ENCODE peak calls at places on chromosomes 4 and X, in six cellular contexts. O, Y, L, D, M and V are unnamed samples.

GRCh38 chrX:96763608-96764007 is 79.0 kb downstream of the DIAPH2 start:
- DNase-seq in O (no peak), Y (no peak), L (no peak), D (no peak), M (no peak), V (no peak)

GRCh38 chr4:66572949-66573348 is 902.7 kb upstream of the EPHA5 start:
- DNase-seq in O (no peak), Y (peak; percentile 72), L (no peak), D (no peak), M (no peak), V (no peak)

GRCh38 chr4:40908297-40908696 is 158.5 kb downstream of the NSUN7 start:
- DNase-seq in O (no peak), Y (peak; percentile 45), L (no peak), D (no peak), M (no peak), V (no peak)

GRCh38 chr4:107818301-107818910 is 6.3 kb upstream of the SGMS2 start:
- DNase-seq in O (no peak), Y (no peak), L (peak; percentile 42), D (no peak), M (no peak), V (no peak)

GRCh38 chr4:169620846-169621228 is 459 bp downstream of the CLCN3 start:
- DNase-seq in O (no peak), Y (peak; percentile 20), L (peak; percentile 42), D (peak; percentile 8), M (peak; percentile 34), V (no peak)

GRCh38 chrX:110786486-110786885 is 9.1 kb downstream of the CHRDL1 start:
- DNase-seq in O (no peak), Y (no peak), L (no peak), D (no peak), M (no peak), V (no peak)

GRCh38 chr4:137609693-137610450 is 77.6 kb upstream of the PCDH18 start:
- DNase-seq in O (no peak), Y (no peak), L (no peak), D (no peak), M (no peak), V (no peak)

GRCh38 chr4:27094785-27095184 is 234.1 kb downstream of the STIM2 start:
- DNase-seq in O (no peak), Y (no peak), L (no peak), D (no peak), M (no peak), V (no peak)

GRCh38 chr4:91108751-91109150 is 981.6 kb downstream of the CCSER1 start:
- DNase-seq in O (no peak), Y (no peak), L (no peak), D (no peak), M (no peak), V (no peak)

GRCh38 chr4:176188654-176189053 is 6.7 kb downstream of the SPATA4 start:
- DNase-seq in O (no peak), Y (no peak), L (no peak), D (no peak), M (no peak), V (no peak)

GRCh38 chrX:119093991-119094741 is 21.4 kb downstream of the CT47C1 start:
- DNase-seq in O (no peak), Y (peak; percentile 37), L (no peak), D (no peak), M (no peak), V (no peak)

GRCh38 chr4:53450773-53451172 is 73.3 kb downstream of the FIP1L1 start:
- DNase-seq in O (no peak), Y (peak; percentile 5), L (no peak), D (no peak), M (no peak), V (no peak)

GRCh38 chr4:115030281-115030680 is 83.1 kb downstream of the NDST4 start:
- DNase-seq in O (no peak), Y (no peak), L (no peak), D (no peak), M (no peak), V (no peak)

GRCh38 chr4:185589067-185589844 is 53.9 kb upstream of the PDLIM3 start:
- DNase-seq in O (no peak), Y (no peak), L (no peak), D (no peak), M (no peak), V (no peak)

GRCh38 chr4:3708103-3708510 is 58.1 kb upstream of the ADRA2C start:
- DNase-seq in O (no peak), Y (no peak), L (no peak), D (no peak), M (no peak), V (no peak)

DNA sequence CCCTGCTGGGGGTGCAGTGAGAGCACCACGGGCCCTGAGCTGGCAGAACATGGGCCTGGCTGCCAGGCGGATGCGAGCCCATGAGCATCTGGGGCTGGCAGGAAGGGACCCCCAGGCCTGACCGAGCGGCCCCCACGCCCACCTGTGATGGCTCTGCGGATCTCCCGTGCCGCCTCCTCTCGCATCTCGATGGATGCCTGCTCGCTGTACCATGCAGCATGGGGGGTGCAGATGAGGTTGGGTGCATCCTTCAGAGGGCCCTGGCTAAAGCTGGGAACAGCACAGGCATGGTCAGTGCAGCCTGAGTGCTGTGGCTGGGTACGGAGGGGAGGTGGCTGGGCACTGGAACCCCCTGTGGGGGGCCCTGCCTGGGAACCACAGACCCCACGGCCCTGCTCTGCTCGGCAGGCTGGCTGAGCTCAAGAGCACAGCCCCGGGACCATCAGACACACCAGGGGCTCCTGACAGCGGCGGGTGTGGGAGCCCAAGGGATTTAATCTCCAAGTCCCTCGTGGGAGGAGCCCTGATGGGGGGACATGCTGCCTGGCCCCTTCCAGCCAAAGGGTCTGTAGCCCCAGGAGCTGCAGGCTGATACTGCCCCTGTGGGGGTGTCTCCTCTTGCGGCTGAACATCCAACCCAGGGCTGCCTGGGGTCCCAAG is 35.5 kb downstream of the CTBP1 start:
- DNase-seq in O (no peak), Y (no peak), L (no peak), D (no peak), M (no peak), V (no peak)
- H3K4me1 ChIP-seq in O (peaks cover 20% of the 10 kb centered on the region), Y (no peaks in the 10 kb centered on the region), L (peaks cover 43% of the 10 kb centered on the region), D (peaks cover 24% of the 10 kb centered on the region), M (peaks cover 68% of the 10 kb centered on the region), V (peaks cover 25% of the 10 kb centered on the region)

GRCh38 chr4:152077582-152077981 is 316.8 kb upstream of the GATB start:
- DNase-seq in O (no peak), Y (no peak), L (no peak), D (no peak), M (no peak), V (no peak)
- H3K4me1 ChIP-seq in O (peaks cover 19% of the 10 kb centered on the region), Y (no peaks in the 10 kb centered on the region), L (peaks cover 22% of the 10 kb centered on the region), D (peaks cover 23% of the 10 kb centered on the region), M (no peaks in the 10 kb centered on the region), V (peaks cover 41% of the 10 kb centered on the region)

DNA sequence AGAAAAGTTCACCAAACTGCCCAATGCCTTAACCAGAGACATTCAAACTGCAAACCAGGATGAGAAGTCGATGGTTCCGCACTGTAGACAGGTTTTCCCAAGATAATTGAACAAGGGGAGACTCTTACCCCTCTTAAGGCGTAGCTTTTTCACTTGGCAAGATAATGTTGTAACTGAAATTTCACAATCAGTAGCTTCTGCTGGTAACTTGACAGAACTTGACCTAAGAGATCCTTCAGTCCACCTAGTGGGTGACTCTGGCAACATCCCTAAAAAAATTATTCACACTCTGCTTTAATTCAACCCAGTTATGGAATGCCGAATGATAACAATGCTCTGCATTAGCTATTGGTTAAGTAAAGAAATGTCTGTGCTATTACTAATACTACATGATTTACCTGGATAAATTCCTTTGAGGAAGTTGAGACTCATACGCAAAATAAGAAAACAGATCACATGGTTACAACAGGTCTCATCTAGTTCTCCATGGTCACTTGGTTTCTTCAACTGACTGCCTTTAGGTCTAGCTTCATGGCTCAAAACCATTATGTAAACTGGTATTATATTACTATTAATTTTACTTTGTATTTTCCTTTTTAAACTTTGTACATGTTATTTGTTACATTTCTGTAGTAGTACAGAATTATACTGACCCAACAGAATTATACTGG is 9.1 kb downstream of the ELF2 start:
- DNase-seq in O (no peak), Y (peak; percentile 62), L (peak; percentile 37), D (no peak), M (peak; percentile 31), V (no peak)
- H3K4me1 ChIP-seq in O (no peaks in the 10 kb centered on the region), Y (peaks cover 25% of the 10 kb centered on the region), L (peaks cover 4% of the 10 kb centered on the region), D (no peaks in the 10 kb centered on the region), M (peaks cover 6% of the 10 kb centered on the region), V (no peaks in the 10 kb centered on the region)

DNA sequence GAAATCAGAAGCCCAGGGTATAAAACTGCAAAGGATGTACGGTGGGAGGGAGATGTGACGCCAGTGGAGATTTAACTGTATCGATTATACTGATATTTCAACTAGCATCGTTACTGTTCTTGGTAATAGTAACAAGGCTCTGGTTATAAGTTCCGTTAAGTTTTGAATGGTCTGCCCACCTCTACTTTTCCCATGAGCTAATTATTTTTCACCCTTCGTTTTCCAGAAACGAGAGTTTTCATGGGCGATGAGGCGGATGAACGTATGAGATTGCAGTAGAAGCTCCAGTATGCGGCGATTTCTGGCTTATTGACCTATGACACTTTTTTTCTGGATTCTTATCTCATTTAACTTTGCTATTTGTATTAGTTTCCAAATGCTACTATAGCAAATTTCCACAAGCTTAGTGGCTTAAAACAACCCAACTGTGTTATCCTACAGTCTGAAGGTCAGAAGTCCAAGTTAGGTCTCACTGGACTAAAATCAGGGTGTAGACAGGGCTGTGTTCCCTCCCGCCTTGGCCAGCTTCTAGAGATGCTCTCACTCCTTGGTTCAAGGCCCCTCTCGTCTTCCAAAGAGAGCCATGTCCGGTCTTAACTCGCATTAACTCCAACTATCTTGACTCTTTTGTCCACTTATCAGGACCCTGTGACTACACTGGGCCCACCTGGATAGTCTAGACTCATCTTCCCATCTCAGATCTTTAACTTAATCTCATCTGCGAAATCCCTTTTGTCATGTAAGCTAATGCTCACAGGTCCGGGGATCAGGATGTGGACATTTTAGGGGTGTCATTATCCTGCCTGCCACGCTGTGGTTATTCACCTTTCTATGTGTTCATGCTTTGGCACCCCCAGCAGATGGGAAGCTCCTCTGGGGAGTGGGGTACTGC is 122.5 kb downstream of the IRF2 start:
- DNase-seq in O (no peak), Y (no peak), L (peak; percentile 4), D (no peak), M (no peak), V (no peak)
- H3K4me1 ChIP-seq in O (peaks cover 5% of the 10 kb centered on the region), Y (peaks cover 19% of the 10 kb centered on the region), L (peaks cover 35% of the 10 kb centered on the region), D (no peaks in the 10 kb centered on the region), M (peaks cover 17% of the 10 kb centered on the region), V (peaks cover 13% of the 10 kb centered on the region)

GRCh38 chr4:153434190-153434589 is 32.0 kb upstream of the TMEM131L start:
- DNase-seq in O (no peak), Y (no peak), L (no peak), D (no peak), M (no peak), V (no peak)
- H3K4me1 ChIP-seq in O (peaks cover 16% of the 10 kb centered on the region), Y (no peaks in the 10 kb centered on the region), L (peaks cover 17% of the 10 kb centered on the region), D (peaks cover 16% of the 10 kb centered on the region), M (no peaks in the 10 kb centered on the region), V (peaks cover 51% of the 10 kb centered on the region)

GRCh38 chrX:129654652-129655546 is at the start of gene APLN:
- DNase-seq in O (no peak), Y (no peak), L (peak; percentile 15), D (no peak), M (peak; percentile 15), V (no peak)
- H3K4me1 ChIP-seq in O (peaks cover 5% of the 10 kb centered on the region), Y (peaks cover 7% of the 10 kb centered on the region), L (no peaks in the 10 kb centered on the region), D (peaks cover 3% of the 10 kb centered on the region), M (peaks cover 7% of the 10 kb centered on the region), V (peaks cover 10% of the 10 kb centered on the region)

DNA sequence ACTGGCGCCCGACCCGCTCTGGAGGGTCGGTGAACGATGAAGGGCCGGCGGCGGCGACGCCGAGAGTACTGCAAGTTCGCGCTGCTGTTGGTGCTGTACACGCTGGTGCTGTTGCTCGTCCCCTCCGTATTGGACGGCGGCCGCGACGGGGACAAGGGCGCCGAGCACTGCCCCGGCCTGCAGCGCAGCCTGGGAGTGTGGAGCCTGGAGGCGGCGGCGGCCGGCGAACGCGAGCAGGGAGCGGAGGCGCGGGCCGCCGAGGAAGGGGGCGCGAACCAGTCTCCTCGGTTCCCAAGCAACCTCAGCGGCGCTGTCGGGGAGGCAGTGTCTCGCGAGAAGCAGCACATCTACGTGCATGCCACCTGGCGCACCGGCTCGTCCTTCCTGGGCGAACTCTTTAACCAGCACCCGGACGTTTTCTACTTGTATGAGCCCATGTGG is 351 bp downstream of the CHST7 start:
- DNase-seq in O (peak; percentile 50), Y (peak; percentile 83), L (peak; percentile 64), D (no peak), M (peak; percentile 25), V (peak; percentile 67)
- H3K4me1 ChIP-seq in O (peaks cover 8% of the 10 kb centered on the region), Y (peaks cover 35% of the 10 kb centered on the region), L (peaks cover 12% of the 10 kb centered on the region), D (peaks cover 3% of the 10 kb centered on the region), M (no peaks in the 10 kb centered on the region), V (peaks cover 27% of the 10 kb centered on the region)